ENCODE peak calls at places on chromosomes 13 and 19, in ten cellular contexts. T is cardiac muscle cell, O is pancreas, R is WERI-Rb-1, A is heart left ventricle, J is uterus, E is Peyer's patch, G is fibroblast of lung, N is aorta, S is vagina. M is an unnamed sample.
A peak's percentile ranks its signal among the peaks of the same experiment; 100 is the strongest.

GRCh38 chr19:16435238-16435911 is 36.4 kb downstream of the EPS15L1 start:
- DNase-seq in G (peak; percentile 97), T (peak; percentile 56), R (no peak), E (no peak), A (peak; percentile 57), J (peak; percentile 71), N (peak; percentile 76), S (no peak), O (no peak), M (no peak)

GRCh38 chr13:67827992-67828391 is 597.9 kb upstream of the PCDH9 start:
- DNase-seq in G (peak; percentile 71), O (no peak), S (no peak), E (no peak), J (no peak), N (no peak), A (no peak), R (no peak), T (no peak), M (no peak)

GRCh38 chr13:51524846-51525566 is 59.3 kb upstream of the WDFY2 start:
- DNase-seq in T (no peak), G (peak; percentile 81), J (no peak), N (no peak), R (no peak), O (no peak), A (no peak), S (no peak), E (no peak), M (no peak)

GRCh38 chr19:33377586-33378475 is 4.3 kb downstream of the CEBPG start:
- DNase-seq in S (no peak), N (no peak), O (no peak), T (no peak), J (no peak), R (no peak), E (no peak), A (no peak), G (peak; percentile 15), M (no peak)

GRCh38 chr19:35704218-35704617 is at the start of gene ZBTB32:
- DNase-seq in G (peak; percentile 57), O (no peak), A (no peak), J (no peak), E (no peak), R (no peak), N (no peak), T (peak; percentile 77), S (no peak), M (no peak)

GRCh38 chr13:113117956-113118327 is 4.7 kb upstream of the F10 start:
- DNase-seq in E (no peak), J (no peak), S (no peak), G (no peak), O (no peak), R (peak; percentile 9), A (no peak), T (no peak), N (no peak), M (no peak)

GRCh38 chr19:54209748-54210494 is 9.3 kb downstream of the RPS9 start:
- DNase-seq in S (no peak), N (peak; percentile 94), R (no peak), A (peak; percentile 69), J (peak; percentile 80), E (peak; percentile 81), O (peak; percentile 88), T (peak; percentile 52), G (peak; percentile 97), M (no peak)

GRCh38 chr13:75129331-75129730 is 352.6 kb downstream of the TBC1D4 start:
- DNase-seq in T (no peak), E (no peak), R (no peak), J (no peak), G (peak; percentile 21), S (no peak), O (no peak), A (no peak), N (no peak), M (no peak)

GRCh38 chr13:23679214-23679613 is 109.0 kb downstream of the TNFRSF19 start:
- DNase-seq in O (no peak), A (no peak), T (no peak), R (no peak), J (no peak), S (no peak), N (no peak), G (peak; percentile 88), E (no peak), M (peak; percentile 40)

GRCh38 chr19:17676295-17676694 is 11.9 kb downstream of the UNC13A start:
- DNase-seq in G (no peak), O (no peak), S (no peak), R (no peak), T (no peak), J (no peak), E (no peak), N (no peak), A (no peak), M (no peak)
- H3K27me3 ChIP-seq in G (peaks cover 3% of the 10 kb centered on the region), O (peaks cover 2% of the 10 kb centered on the region), S (no peaks in the 10 kb centered on the region), R (no peaks in the 10 kb centered on the region), T (no peaks in the 10 kb centered on the region), J (no peaks in the 10 kb centered on the region), E (peaks cover 4% of the 10 kb centered on the region), N (no peaks in the 10 kb centered on the region), A (no peaks in the 10 kb centered on the region), M (peaks cover 17% of the 10 kb centered on the region)

GRCh38 chr19:31389874-31390273 is 40.6 kb upstream of the TSHZ3 start:
- DNase-seq in N (no peak), E (no peak), R (no peak), A (no peak), G (no peak), O (no peak), J (no peak), T (no peak), S (no peak), M (no peak)

GRCh38 chr19:31391518-31391917 is 42.3 kb upstream of the TSHZ3 start:
- DNase-seq in N (no peak), G (no peak), J (no peak), O (no peak), S (no peak), R (no peak), T (no peak), A (no peak), E (no peak), M (no peak)

GRCh38 chr19:31387662-31388175 is 38.5 kb upstream of the TSHZ3 start:
- DNase-seq in E (no peak), R (no peak), T (no peak), G (no peak), J (no peak), N (no peak), S (no peak), A (no peak), O (no peak), M (no peak)

GRCh38 chr19:31392514-31392913 is 43.3 kb upstream of the TSHZ3 start:
- DNase-seq in O (no peak), J (no peak), N (no peak), E (no peak), T (no peak), S (no peak), G (no peak), A (no peak), R (no peak), M (no peak)

DNA sequence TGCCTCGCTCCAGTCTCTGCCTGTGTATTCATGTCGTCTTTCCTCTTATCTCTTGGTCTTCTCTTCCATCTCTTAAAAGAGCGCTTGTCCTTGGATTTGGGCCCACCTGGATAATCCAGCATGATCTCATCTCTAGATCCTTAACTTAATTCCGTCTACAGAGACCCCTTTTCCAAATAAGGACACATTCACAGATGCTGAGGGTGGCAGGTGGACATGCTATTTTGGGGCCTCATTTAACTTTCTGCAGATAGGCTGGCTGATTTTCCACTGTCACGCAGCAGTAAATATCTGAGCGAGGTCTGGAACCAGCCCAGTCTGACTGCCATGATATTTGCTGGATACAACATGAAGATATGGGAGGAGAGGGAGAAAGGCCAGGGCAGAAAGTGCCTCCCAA is 41.5 kb upstream of the TSHZ3 start:
- DNase-seq in S (no peak), E (no peak), T (no peak), A (no peak), N (no peak), O (no peak), G (no peak), R (no peak), J (no peak), M (no peak)
- H3K27me3 ChIP-seq in S (no peaks in the 10 kb centered on the region), E (no peaks in the 10 kb centered on the region), T (peaks cover 7% of the 10 kb centered on the region), A (peaks cover 5% of the 10 kb centered on the region), N (no peaks in the 10 kb centered on the region), O (no peaks in the 10 kb centered on the region), G (peaks cover 7% of the 10 kb centered on the region), R (no peaks in the 10 kb centered on the region), J (no peaks in the 10 kb centered on the region), M (no peaks in the 10 kb centered on the region)

DNA sequence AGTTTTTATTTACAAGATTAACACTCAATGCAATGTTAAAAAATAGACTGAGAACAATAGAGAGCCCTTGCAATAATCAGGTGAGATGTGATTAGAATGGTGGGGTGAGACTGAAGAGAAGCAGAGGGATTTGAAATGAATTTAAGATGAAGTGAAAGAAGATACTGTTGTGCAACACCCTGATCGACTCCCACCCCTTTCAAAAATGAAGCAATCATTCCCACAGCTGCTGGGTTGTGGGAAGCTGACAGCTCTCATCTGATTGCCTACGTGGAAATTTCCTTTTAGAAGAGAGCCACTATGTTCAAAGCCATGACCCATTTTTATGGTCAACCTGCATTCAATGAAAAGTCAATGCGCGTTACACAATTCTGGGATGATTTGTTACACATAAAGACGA is 1374.9 kb downstream of the PCDH9 start:
- DNase-seq in N (no peak), T (no peak), G (no peak), R (no peak), S (no peak), A (no peak), E (no peak), J (no peak), O (no peak), M (no peak)
- H3K27me3 ChIP-seq in N (no peaks in the 10 kb centered on the region), T (no peaks in the 10 kb centered on the region), G (no peaks in the 10 kb centered on the region), R (no peaks in the 10 kb centered on the region), S (no peaks in the 10 kb centered on the region), A (no peaks in the 10 kb centered on the region), E (no peaks in the 10 kb centered on the region), J (no peaks in the 10 kb centered on the region), O (no peaks in the 10 kb centered on the region), M (no peaks in the 10 kb centered on the region)

DNA sequence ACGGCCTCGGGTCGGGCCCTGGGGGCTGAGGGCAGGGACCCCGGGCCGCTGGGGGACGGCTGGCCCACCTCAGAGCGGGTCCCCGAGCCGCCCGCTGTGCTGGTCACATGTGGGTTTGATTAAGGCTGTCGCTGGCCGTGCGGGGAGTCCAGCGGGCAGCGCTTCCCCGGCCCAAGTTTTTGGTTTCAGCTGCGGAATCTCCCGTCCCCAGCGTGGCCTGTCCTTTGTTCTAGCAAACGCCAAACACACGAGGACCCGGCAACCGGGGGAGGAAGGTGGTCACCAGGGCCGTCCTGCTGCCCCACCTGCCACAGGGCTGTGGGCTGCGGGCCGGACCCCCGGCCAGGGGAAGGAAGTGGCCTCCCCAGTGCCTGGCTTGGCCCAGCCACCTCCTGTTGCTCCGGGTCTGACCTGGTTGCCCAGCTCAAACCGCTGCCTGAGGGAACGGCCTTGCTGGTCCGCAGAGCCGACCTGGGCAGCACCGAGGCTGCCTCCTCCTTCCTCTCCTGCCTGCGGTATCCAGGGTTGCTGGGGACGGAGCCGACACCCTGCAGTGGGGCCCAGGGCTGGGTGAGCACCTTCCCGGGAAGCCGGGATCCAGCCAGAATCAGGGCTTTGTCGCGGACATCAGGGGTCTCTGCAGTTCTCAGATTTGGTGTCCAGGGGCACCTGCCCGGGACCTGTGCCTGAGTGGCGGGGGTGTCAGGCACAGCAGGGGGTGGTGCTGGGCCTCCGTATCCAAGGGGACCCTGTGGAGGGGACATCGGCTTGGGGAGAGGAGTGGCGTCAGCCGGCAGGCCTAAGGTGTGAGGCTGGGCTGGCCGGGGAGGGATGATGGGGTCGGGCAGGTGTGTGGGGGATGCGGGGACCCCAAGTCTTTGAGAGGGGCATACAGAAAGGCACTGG is 2.2 kb downstream of the EFNA2 start:
- DNase-seq in G (no peak), N (no peak), A (no peak), S (no peak), T (no peak), E (no peak), O (no peak), R (no peak), J (no peak), M (no peak)
- H3K27me3 ChIP-seq in G (peaks cover 31% of the 10 kb centered on the region), N (no peaks in the 10 kb centered on the region), A (peaks cover 93% of the 10 kb centered on the region), S (peaks cover 14% of the 10 kb centered on the region), T (no peaks in the 10 kb centered on the region), E (peaks cover 18% of the 10 kb centered on the region), O (peaks cover 19% of the 10 kb centered on the region), R (no peaks in the 10 kb centered on the region), J (peaks cover 38% of the 10 kb centered on the region), M (peaks cover 91% of the 10 kb centered on the region)

GRCh38 chr13:96089139-96089538 is 768 bp upstream of the HS6ST3 start:
- DNase-seq in O (no peak), J (no peak), N (no peak), S (no peak), T (no peak), E (no peak), R (no peak), A (no peak), G (no peak), M (no peak)
- H3K27me3 ChIP-seq in O (no peaks in the 10 kb centered on the region), J (no peaks in the 10 kb centered on the region), N (no peaks in the 10 kb centered on the region), S (peaks cover 10% of the 10 kb centered on the region), T (peaks cover 74% of the 10 kb centered on the region), E (peaks cover 9% of the 10 kb centered on the region), R (peaks cover 89% of the 10 kb centered on the region), A (peaks cover 80% of the 10 kb centered on the region), G (peaks cover 38% of the 10 kb centered on the region), M (peaks cover 33% of the 10 kb centered on the region)

M was measured in keratinocyte.